ENCODE peak calls at places on chromosomes 3 and 15, in four cellular contexts. X, V, T and P are unnamed samples.

GRCh38 chr3:16181361-16181760 is 6.9 kb downstream of the GALNT15 start:
- DNase-seq in X (no peak), V (no peak), T (no peak), P (no peak)

GRCh38 chr15:74725241-74725774 is at the start of gene CYP1A1:
- DNase-seq in X (no peak), V (no peak), T (no peak), P (no peak)

GRCh38 chr3:33071946-33072345 is 25.0 kb downstream of the GLB1 start:
- DNase-seq in X (no peak), V (no peak), T (no peak), P (no peak)

GRCh38 chr15:33737687-33738606 is 230.3 kb upstream of the CHRM5 start:
- DNase-seq in X (peak; percentile 59), V (peak; percentile 16), T (peak; percentile 25), P (peak; percentile 9)

GRCh38 chr15:36448418-36448817 is 131.0 kb upstream of the CDIN1 start:
- DNase-seq in X (no peak), V (no peak), T (no peak), P (no peak)

GRCh38 chr3:153961498-153961897 is 159.7 kb upstream of the ARHGEF26 start:
- DNase-seq in X (no peak), V (no peak), T (no peak), P (no peak)

GRCh38 chr3:21484323-21485154 is 266.5 kb downstream of the ZNF385D start:
- DNase-seq in X (peak; percentile 26), V (no peak), T (peak; percentile 29), P (peak; percentile 62)

GRCh38 chr3:55269096-55269495 is 218.0 kb downstream of the WNT5A start:
- DNase-seq in X (no peak), V (no peak), T (no peak), P (no peak)

GRCh38 chr3:13091898-13092620 is 18.8 kb upstream of the IQSEC1 start:
- DNase-seq in X (peak; percentile 83), V (peak; percentile 60), T (peak; percentile 51), P (peak; percentile 73)

GRCh38 chr3:187919018-187919417 is 173.8 kb upstream of the BCL6 start:
- DNase-seq in X (no peak), V (no peak), T (no peak), P (no peak)

GRCh38 chr15:71149645-71150557 is 34.6 kb downstream of the THSD4 start:
- DNase-seq in X (no peak), V (no peak), T (no peak), P (no peak)

GRCh38 chr3:18538463-18538862 is 113.3 kb upstream of the SATB1 start:
- DNase-seq in X (no peak), V (no peak), T (no peak), P (no peak)
- H3K9ac ChIP-seq in X (no peak overlapping the region), V (no peak overlapping the region), T (no peak overlapping the region), P (no peak overlapping the region)

DNA sequence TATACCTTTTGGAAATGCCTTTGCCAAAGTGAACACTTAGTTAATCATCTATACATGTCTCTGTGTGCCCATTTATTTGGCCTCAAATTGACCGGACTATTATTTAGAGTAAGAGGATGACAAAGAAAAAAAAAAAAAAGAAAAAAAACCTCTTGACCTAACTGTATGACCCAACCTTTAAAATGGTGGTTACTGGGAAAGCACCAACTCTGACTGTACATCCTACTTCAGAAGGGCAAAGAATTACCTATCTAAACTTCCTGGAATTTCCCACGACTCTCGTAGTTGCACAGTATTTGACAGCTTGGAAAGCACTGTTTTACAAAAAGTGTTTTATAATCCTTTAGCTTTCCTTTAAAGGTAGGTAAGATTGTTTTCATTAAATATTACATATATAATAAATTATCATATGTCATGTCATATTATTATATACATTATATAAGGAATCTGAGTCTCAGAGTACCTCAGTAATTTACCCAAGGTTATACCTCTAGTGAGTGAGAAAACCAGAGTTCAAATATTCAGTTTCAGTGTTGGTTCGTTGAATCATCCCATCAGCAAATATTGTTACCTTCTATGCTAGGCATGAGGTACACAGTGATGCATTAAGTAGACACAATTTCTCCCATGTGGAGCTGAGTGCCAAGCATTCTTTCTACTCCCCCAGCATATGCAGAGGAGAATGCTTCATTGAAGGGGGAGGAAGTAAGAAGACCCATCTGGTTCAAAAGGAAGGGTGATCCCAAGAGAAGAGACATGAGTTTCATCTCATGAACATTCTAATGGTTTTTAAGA is 5.0 kb downstream of the BCL2A1 start:
- DNase-seq in X (no peak), V (no peak), T (peak; percentile 79), P (no peak)
- H3K4me1 ChIP-seq in X (peaks cover 23% of the 10 kb centered on the region), V (no peaks in the 10 kb centered on the region), T (peaks cover 47% of the 10 kb centered on the region), P (no peaks in the 10 kb centered on the region)

GRCh38 chr15:41558400-41559238 is at the start of gene TYRO3:
- DNase-seq in X (peak; percentile 88), V (no peak), T (no peak), P (no peak)
- TF ChIP-seq ZNF274 in X (no peak), V (no peak), T (no peak), P (no peak)

GRCh38 chr3:20038679-20039078 is 1.6 kb upstream of the KAT2B start:
- DNase-seq in X (peak; percentile 50), V (no peak), T (no peak), P (no peak)

GRCh38 chr3:20037255-20037996 is 2.8 kb upstream of the KAT2B start:
- DNase-seq in X (no peak), V (no peak), T (no peak), P (no peak)

GRCh38 chr3:20039765-20040475 is at the start of gene KAT2B:
- DNase-seq in X (peak; percentile 93), V (no peak), T (peak; percentile 47), P (peak; percentile 44)

GRCh38 chr3:20040476-20041196 is 390 bp downstream of the KAT2B start:
- DNase-seq in X (peak; percentile 92), V (peak; percentile 34), T (peak; percentile 27), P (peak; percentile 42)

DNA sequence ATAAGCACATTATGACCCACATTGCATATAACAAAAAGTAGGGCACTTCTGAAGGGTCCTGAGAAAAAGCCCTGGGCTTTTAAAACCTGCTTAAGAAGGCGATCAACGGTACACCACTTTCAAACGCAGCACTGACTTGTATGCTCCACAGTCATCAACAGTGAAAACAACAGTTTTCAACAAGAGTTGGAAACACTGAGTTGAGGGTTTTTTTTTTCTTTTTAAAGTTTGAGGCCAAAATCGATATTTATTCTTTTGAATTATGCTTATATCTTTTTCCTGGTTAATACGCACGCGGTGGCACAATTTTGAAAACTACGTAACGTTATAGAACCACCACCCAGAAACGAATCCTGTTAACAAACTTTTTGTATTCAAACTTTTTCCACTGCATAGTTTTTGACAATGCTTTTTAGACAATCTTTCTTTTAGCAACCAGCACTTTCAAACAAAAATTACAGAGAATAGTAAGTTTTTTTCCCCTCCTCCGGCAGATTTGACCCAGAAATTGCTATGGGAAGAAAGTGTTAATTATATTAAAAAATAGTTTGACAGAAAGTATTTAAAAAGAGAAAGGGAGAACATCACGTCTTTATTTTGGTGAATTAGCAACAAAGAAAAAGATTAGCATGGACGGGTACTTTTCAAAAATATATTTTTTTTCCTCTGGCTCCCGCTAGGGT is 1.0 kb upstream of the KAT2B start:
- DNase-seq in X (no peak), V (no peak), T (no peak), P (no peak)
- H3K9ac ChIP-seq in X (peak overlapping the region; percentile 97), V (peak overlapping the region; percentile 28), T (peak overlapping the region; percentile 66), P (no peak overlapping the region)

GRCh38 chr3:127815641-127816605 is 6.4 kb downstream of the MGLL start:
- DNase-seq in X (no peak), V (no peak), T (no peak), P (no peak)
- H3K4me1 ChIP-seq in X (no peaks in the 10 kb centered on the region), V (peaks cover 30% of the 10 kb centered on the region), T (peaks cover 10% of the 10 kb centered on the region), P (peaks cover 8% of the 10 kb centered on the region)

DNA sequence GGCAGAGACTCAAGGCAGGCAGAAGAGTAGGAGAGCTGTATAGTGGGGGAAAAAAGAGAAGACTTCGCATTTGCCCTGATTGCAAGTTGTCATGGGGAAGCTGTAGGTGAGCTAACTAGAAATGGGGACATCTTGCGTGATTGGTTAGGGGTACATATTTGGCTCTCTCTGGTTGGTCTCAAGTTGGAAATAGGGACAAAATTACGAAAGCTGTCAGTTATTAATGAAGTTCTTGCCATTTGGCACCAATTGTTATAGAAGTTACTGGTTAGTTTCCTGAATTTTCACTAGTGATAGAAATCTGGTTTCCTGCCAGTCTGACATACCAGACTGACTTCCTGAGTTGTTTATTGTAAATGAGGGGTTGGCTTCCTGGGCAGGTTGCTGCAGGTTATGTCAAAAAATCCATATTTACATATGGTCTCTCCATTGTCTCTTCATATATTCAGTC is 8.3 kb upstream of the SENP7 start:
- DNase-seq in X (no peak), V (no peak), T (no peak), P (no peak)
- TF ChIP-seq ZNF274 in X (no peak), V (no peak), T (no peak), P (no peak)

GRCh38 chr15:40992825-40993224 is 39.6 kb downstream of the CHAC1 start:
- DNase-seq in X (no peak), V (no peak), T (no peak), P (no peak)
- H3K9ac ChIP-seq in X (peak overlapping the region; percentile 62), V (no peak overlapping the region), T (no peak overlapping the region), P (no peak overlapping the region)